ENCODE peak calls at places on chromosomes 7 and 10, in six cellular contexts. One of them, this sample, is unnamed.

GRCh38 chr10:34721201-34721840 is 93.8 kb downstream of the PARD3 start:
- DNase-seq in choroid plexus epithelial cell: peak
- DNase-seq in cardiac muscle cell: peak
- DNase-seq in colonic mucosa: no peak
- DNase-seq in astrocyte of the cerebellum: peak
- DNase-seq in NB4: no peak
- DNase-seq in this sample: peak

GRCh38 chr10:114957673-114958072 is 19.7 kb downstream of the TRUB1 start:
- DNase-seq in cardiac muscle cell: peak
- DNase-seq in NB4: no peak
- DNase-seq in colonic mucosa: no peak
- DNase-seq in choroid plexus epithelial cell: peak
- DNase-seq in astrocyte of the cerebellum: no peak
- DNase-seq in this sample: no peak

GRCh38 chr10:97719602-97720001 is 6.1 kb downstream of the MARVELD1 start:
- DNase-seq in colonic mucosa: no peak
- DNase-seq in choroid plexus epithelial cell: no peak
- DNase-seq in NB4: no peak
- DNase-seq in astrocyte of the cerebellum: no peak
- DNase-seq in cardiac muscle cell: no peak
- DNase-seq in this sample: no peak

GRCh38 chr7:146054909-146055308 is 61.7 kb upstream of the CNTNAP2 start:
- DNase-seq in astrocyte of the cerebellum: no peak
- DNase-seq in NB4: no peak
- DNase-seq in choroid plexus epithelial cell: peak
- DNase-seq in colonic mucosa: no peak
- DNase-seq in cardiac muscle cell: no peak
- DNase-seq in this sample: no peak

GRCh38 chr7:134941185-134941900 is 45.0 kb upstream of the AGBL3 start:
- DNase-seq in cardiac muscle cell: peak
- DNase-seq in astrocyte of the cerebellum: peak
- DNase-seq in choroid plexus epithelial cell: peak
- DNase-seq in colonic mucosa: no peak
- DNase-seq in NB4: no peak
- DNase-seq in this sample: peak

GRCh38 chr10:110373059-110373458 is 68.3 kb upstream of the SMNDC1 start:
- DNase-seq in astrocyte of the cerebellum: no peak
- DNase-seq in colonic mucosa: no peak
- DNase-seq in cardiac muscle cell: no peak
- DNase-seq in choroid plexus epithelial cell: no peak
- DNase-seq in NB4: no peak
- DNase-seq in this sample: no peak

GRCh38 chr7:29988391-29989256 is 977 bp downstream of the SCRN1 start:
- DNase-seq in colonic mucosa: peak
- DNase-seq in choroid plexus epithelial cell: peak
- DNase-seq in cardiac muscle cell: peak
- DNase-seq in astrocyte of the cerebellum: peak
- DNase-seq in NB4: no peak
- DNase-seq in this sample: peak

GRCh38 chr7:2092279-2092678 is 140.5 kb downstream of the MAD1L1 start:
- DNase-seq in choroid plexus epithelial cell: no peak
- DNase-seq in cardiac muscle cell: no peak
- DNase-seq in colonic mucosa: no peak
- DNase-seq in astrocyte of the cerebellum: no peak
- DNase-seq in NB4: no peak
- DNase-seq in this sample: no peak

GRCh38 chr7:111650456-111650999 is 88.2 kb upstream of the IMMP2L start:
- DNase-seq in choroid plexus epithelial cell: peak
- DNase-seq in colonic mucosa: peak
- DNase-seq in cardiac muscle cell: peak
- DNase-seq in NB4: no peak
- DNase-seq in astrocyte of the cerebellum: no peak
- DNase-seq in this sample: peak

GRCh38 chr7:35753761-35754603 is 46.9 kb upstream of the SEPTIN7 start:
- DNase-seq in choroid plexus epithelial cell: peak
- DNase-seq in cardiac muscle cell: peak
- DNase-seq in NB4: no peak
- DNase-seq in astrocyte of the cerebellum: no peak
- DNase-seq in colonic mucosa: peak
- DNase-seq in this sample: no peak

GRCh38 chr7:54888067-54888735 is 129.2 kb upstream of the SEC61G start:
- DNase-seq in colonic mucosa: no peak
- DNase-seq in choroid plexus epithelial cell: no peak
- DNase-seq in NB4: no peak
- DNase-seq in cardiac muscle cell: peak
- DNase-seq in astrocyte of the cerebellum: no peak
- DNase-seq in this sample: no peak

GRCh38 chr10:73862011-73862410 is 12.3 kb downstream of the CAMK2G start:
- DNase-seq in astrocyte of the cerebellum: no peak
- DNase-seq in NB4: no peak
- DNase-seq in colonic mucosa: no peak
- DNase-seq in choroid plexus epithelial cell: no peak
- DNase-seq in cardiac muscle cell: no peak
- DNase-seq in this sample: no peak

GRCh38 chr7:116355423-116355765 is 144.1 kb upstream of the CAV2 start:
- DNase-seq in colonic mucosa: no peak
- DNase-seq in choroid plexus epithelial cell: no peak
- DNase-seq in astrocyte of the cerebellum: no peak
- DNase-seq in NB4: no peak
- DNase-seq in cardiac muscle cell: no peak
- DNase-seq in this sample: no peak

GRCh38 chr7:47336178-47337020 is 245.5 kb downstream of the TNS3 start:
- DNase-seq in cardiac muscle cell: peak
- DNase-seq in colonic mucosa: no peak
- DNase-seq in astrocyte of the cerebellum: no peak
- DNase-seq in choroid plexus epithelial cell: peak
- DNase-seq in NB4: no peak
- DNase-seq in this sample: no peak

GRCh38 chr7:32896948-32897347 is 5.4 kb upstream of the KBTBD2 start:
- DNase-seq in colonic mucosa: no peak
- DNase-seq in NB4: no peak
- DNase-seq in cardiac muscle cell: no peak
- DNase-seq in astrocyte of the cerebellum: no peak
- DNase-seq in choroid plexus epithelial cell: no peak
- DNase-seq in this sample: no peak

GRCh38 chr10:118504044-118504944 is 91.2 kb downstream of the PRLHR start:
- DNase-seq in astrocyte of the cerebellum: peak
- DNase-seq in NB4: peak
- DNase-seq in colonic mucosa: no peak
- DNase-seq in cardiac muscle cell: peak
- DNase-seq in choroid plexus epithelial cell: peak
- DNase-seq in this sample: peak

GRCh38 chr7:77759294-77759889 is 38.8 kb downstream of the TMEM60 start:
- DNase-seq in colonic mucosa: peak
- DNase-seq in cardiac muscle cell: peak
- DNase-seq in NB4: peak
- DNase-seq in astrocyte of the cerebellum: peak
- DNase-seq in choroid plexus epithelial cell: peak
- DNase-seq in this sample: peak

DNA sequence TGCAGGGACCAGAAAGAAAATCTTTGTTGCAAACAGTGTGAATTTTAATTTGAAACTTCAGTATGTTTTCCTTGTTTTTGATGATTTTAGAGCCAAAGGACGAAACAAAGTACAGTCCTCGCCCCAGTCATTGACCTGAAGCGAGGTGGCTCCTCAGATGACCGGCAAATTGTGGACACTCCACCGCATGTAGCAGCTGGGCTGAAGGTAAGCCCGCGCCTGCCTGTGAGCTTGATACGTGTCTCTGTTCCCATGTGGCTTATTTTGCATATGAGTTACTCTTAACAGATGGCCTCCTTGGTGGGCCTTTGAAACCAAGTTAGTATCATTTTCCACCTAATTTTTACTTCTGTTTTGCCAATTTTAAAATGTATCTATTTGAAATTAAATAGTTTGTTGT is 12.3 kb downstream of the RBM17 start:
- DNase-seq in choroid plexus epithelial cell: no peak
- DNase-seq in cardiac muscle cell: no peak
- DNase-seq in astrocyte of the cerebellum: no peak
- DNase-seq in NB4: no peak
- DNase-seq in colonic mucosa: no peak
- DNase-seq in this sample: no peak
- H3K4me3 ChIP-seq in choroid plexus epithelial cell: no peak
- H3K4me3 ChIP-seq in cardiac muscle cell: no peak
- H3K4me3 ChIP-seq in astrocyte of the cerebellum: no peak
- H3K4me3 ChIP-seq in NB4: no peak
- H3K4me3 ChIP-seq in colonic mucosa: no peak
- H3K4me3 ChIP-seq in this sample: no peak

DNA sequence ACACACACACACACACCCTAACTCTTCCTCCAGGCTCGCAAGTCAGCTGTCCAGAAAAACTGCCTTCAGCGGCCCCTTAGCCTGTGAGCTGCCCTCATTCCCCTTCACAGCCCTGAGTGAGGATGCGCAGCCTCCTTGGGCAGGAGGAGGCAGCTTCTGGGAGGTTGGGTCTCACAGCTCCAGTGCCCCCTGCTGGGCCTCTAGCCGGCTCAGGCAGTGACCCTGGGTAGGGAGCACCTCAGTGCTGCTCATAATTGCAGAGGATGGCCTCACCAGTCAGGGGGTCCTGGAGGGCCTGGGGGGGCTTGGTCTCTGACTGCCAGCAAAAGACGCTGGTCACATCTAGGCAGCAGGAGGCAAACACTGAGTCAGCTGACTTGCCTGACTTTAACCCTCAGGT is 43.7 kb downstream of the ZNF273 start:
- DNase-seq in NB4: peak
- DNase-seq in choroid plexus epithelial cell: no peak
- DNase-seq in colonic mucosa: no peak
- DNase-seq in cardiac muscle cell: peak
- DNase-seq in astrocyte of the cerebellum: no peak
- DNase-seq in this sample: no peak
- TF ChIP-seq CTCF in NB4: peak
- TF ChIP-seq CTCF in choroid plexus epithelial cell: peak
- TF ChIP-seq CTCF in colonic mucosa: no peak
- TF ChIP-seq CTCF in cardiac muscle cell: peak
- TF ChIP-seq CTCF in astrocyte of the cerebellum: peak
- TF ChIP-seq CTCF in this sample: no peak

GRCh38 chr10:79435271-79436065 is 10.0 kb downstream of the ZCCHC24 start:
- DNase-seq in colonic mucosa: no peak
- DNase-seq in NB4: peak
- DNase-seq in choroid plexus epithelial cell: peak
- DNase-seq in astrocyte of the cerebellum: no peak
- DNase-seq in cardiac muscle cell: peak
- DNase-seq in this sample: no peak
- H3K4me3 ChIP-seq in colonic mucosa: no peak
- H3K4me3 ChIP-seq in NB4: no peak
- H3K4me3 ChIP-seq in choroid plexus epithelial cell: peak
- H3K4me3 ChIP-seq in astrocyte of the cerebellum: no peak
- H3K4me3 ChIP-seq in cardiac muscle cell: no peak
- H3K4me3 ChIP-seq in this sample: no peak

DNA sequence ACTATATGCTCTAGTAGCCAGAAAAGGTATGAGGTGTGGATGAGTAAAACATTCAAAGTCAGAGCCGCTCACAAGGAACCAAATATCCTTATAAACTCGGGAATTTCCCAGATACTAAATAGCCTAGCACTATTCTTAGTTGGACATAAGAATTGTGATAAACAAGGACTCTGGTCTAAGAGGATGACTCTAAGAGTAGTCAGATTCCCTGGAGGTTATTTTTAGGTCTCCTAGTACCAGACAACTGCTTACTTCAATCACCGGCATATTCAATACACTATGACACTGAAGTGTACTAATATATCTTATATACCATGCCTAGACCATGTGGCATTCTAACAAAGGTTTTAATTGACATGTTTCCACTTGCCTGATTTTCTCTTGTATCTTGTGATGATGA is 56.5 kb downstream of the LMBR1 start:
- DNase-seq in NB4: no peak
- DNase-seq in cardiac muscle cell: no peak
- DNase-seq in choroid plexus epithelial cell: no peak
- DNase-seq in astrocyte of the cerebellum: no peak
- DNase-seq in colonic mucosa: no peak
- DNase-seq in this sample: no peak
- TF ChIP-seq CTCF in NB4: no peak
- TF ChIP-seq CTCF in cardiac muscle cell: no peak
- TF ChIP-seq CTCF in choroid plexus epithelial cell: no peak
- TF ChIP-seq CTCF in astrocyte of the cerebellum: no peak
- TF ChIP-seq CTCF in colonic mucosa: no peak
- TF ChIP-seq CTCF in this sample: no peak

GRCh38 chr10:43361532-43362190 is 9.8 kb upstream of the FXYD4 start:
- DNase-seq in cardiac muscle cell: no peak
- DNase-seq in astrocyte of the cerebellum: no peak
- DNase-seq in choroid plexus epithelial cell: no peak
- DNase-seq in NB4: peak
- DNase-seq in colonic mucosa: no peak
- DNase-seq in this sample: no peak

GRCh38 chr10:43354879-43355380 is 16.5 kb upstream of the FXYD4 start:
- DNase-seq in colonic mucosa: no peak
- DNase-seq in choroid plexus epithelial cell: no peak
- DNase-seq in astrocyte of the cerebellum: no peak
- DNase-seq in cardiac muscle cell: no peak
- DNase-seq in NB4: no peak
- DNase-seq in this sample: no peak

GRCh38 chr10:43362191-43362839 is 9.1 kb upstream of the FXYD4 start:
- DNase-seq in cardiac muscle cell: peak
- DNase-seq in choroid plexus epithelial cell: peak
- DNase-seq in colonic mucosa: peak
- DNase-seq in astrocyte of the cerebellum: peak
- DNase-seq in NB4: peak
- DNase-seq in this sample: peak

GRCh38 chr10:43355749-43356371 is 15.6 kb upstream of the FXYD4 start:
- DNase-seq in colonic mucosa: peak
- DNase-seq in astrocyte of the cerebellum: no peak
- DNase-seq in choroid plexus epithelial cell: peak
- DNase-seq in NB4: peak
- DNase-seq in cardiac muscle cell: no peak
- DNase-seq in this sample: no peak

DNA sequence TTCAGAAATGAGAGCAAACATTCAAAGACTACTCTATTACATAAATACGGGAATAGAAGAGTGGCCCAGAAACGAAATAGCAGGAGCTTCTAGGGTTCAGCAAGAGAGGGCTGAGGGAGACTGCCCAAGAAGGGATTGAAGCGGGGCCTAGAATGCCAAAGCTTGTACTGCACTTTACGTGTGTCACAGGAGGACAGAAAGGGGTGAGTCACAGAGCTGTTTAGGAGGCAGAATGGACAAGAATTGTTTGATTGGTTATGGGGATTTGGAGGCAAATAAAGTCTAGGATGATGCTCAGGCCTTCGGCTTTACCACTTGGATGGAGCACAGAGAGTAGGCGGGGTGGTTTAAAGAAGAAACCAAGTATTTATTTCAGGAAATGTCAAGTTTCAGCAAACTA is 11.3 kb upstream of the FXYD4 start:
- DNase-seq in astrocyte of the cerebellum: no peak
- DNase-seq in NB4: no peak
- DNase-seq in colonic mucosa: no peak
- DNase-seq in cardiac muscle cell: no peak
- DNase-seq in choroid plexus epithelial cell: no peak
- DNase-seq in this sample: no peak
- H3K4me3 ChIP-seq in astrocyte of the cerebellum: no peak
- H3K4me3 ChIP-seq in NB4: no peak
- H3K4me3 ChIP-seq in colonic mucosa: no peak
- H3K4me3 ChIP-seq in cardiac muscle cell: no peak
- H3K4me3 ChIP-seq in choroid plexus epithelial cell: no peak
- H3K4me3 ChIP-seq in this sample: no peak

This sample was measured in astrocyte of the spinal cord.